ENCODE peak calls at places on chromosomes 13 and 19, in ten cellular contexts. K is brain microvascular endothelial cell; P is CD8-positive, alpha-beta memory T cell; O is transverse colon; R is iPS DF 6.9; U is AG04450; Y is body of pancreas; M is pancreas; B is ascending aorta; H is upper lobe of right lung. N is an unnamed sample.

GRCh38 chr19:7926021-7926726 is at the start of gene CTXN1:
- DNase-seq in B (no peak), H (peak), Y (peak), P (peak), U (no peak), K (no peak), O (peak), M (peak), R (no peak), N (peak)

GRCh38 chr19:8366121-8366581 is 2.2 kb downstream of the ANGPTL4 start:
- DNase-seq in H (no peak), R (no peak), Y (peak), B (no peak), U (no peak), M (no peak), O (no peak), K (no peak), P (no peak), N (peak)

GRCh38 chr13:55439450-55439849 is 1701.3 kb upstream of the PRR20A start:
- DNase-seq in R (no peak), P (no peak), Y (no peak), H (no peak), O (no peak), B (no peak), K (no peak), M (no peak), U (no peak), N (no peak)

GRCh38 chr19:46035986-46036744 is 4.6 kb downstream of the IGFL4 start:
- DNase-seq in M (no peak), P (no peak), R (no peak), K (no peak), B (no peak), O (no peak), H (no peak), Y (no peak), U (no peak), N (no peak)

GRCh38 chr13:44843403-44843802 is 145.9 kb downstream of the NUFIP1 start:
- DNase-seq in Y (no peak), B (no peak), P (no peak), K (peak), R (no peak), U (no peak), M (no peak), H (no peak), O (no peak), N (no peak)

GRCh38 chr19:8449830-8450229 is 5.1 kb downstream of the HNRNPM start:
- DNase-seq in R (no peak), Y (peak), H (no peak), M (no peak), U (no peak), K (no peak), O (no peak), B (no peak), P (no peak), N (no peak)

GRCh38 chr13:29589234-29589633 is 6.3 kb downstream of the SLC7A1 start:
- DNase-seq in B (no peak), O (no peak), U (no peak), M (no peak), Y (no peak), K (peak), H (no peak), P (no peak), R (no peak), N (no peak)

GRCh38 chr13:30052127-30052526 is 201.7 kb upstream of the UBL3 start:
- DNase-seq in O (no peak), R (no peak), Y (no peak), B (no peak), P (no peak), H (no peak), U (no peak), M (no peak), K (no peak), N (no peak)

GRCh38 chr19:10756791-10757190 is 38.9 kb downstream of the DNM2 start:
- DNase-seq in B (no peak), U (no peak), H (no peak), Y (no peak), M (no peak), P (no peak), R (no peak), K (no peak), O (no peak), N (no peak)

GRCh38 chr19:12478234-12478941 is 6.2 kb downstream of the ZNF709 start:
- DNase-seq in B (no peak), O (peak), M (no peak), H (no peak), K (no peak), Y (peak), P (no peak), R (no peak), U (no peak), N (no peak)

GRCh38 chr13:112764864-112765561 is 75.2 kb downstream of the ATP11A start:
- DNase-seq in P (no peak), O (no peak), Y (no peak), M (no peak), U (no peak), R (no peak), H (peak), K (no peak), B (no peak), N (no peak)

GRCh38 chr19:10010247-10010691 is at the start of gene COL5A3:
- DNase-seq in U (no peak), K (no peak), P (no peak), M (peak), Y (peak), H (peak), B (no peak), O (peak), R (no peak), N (peak)

GRCh38 chr13:93146584-93147292 is 79.9 kb upstream of the GPC6 start:
- DNase-seq in B (no peak), U (peak), H (no peak), P (no peak), M (no peak), Y (no peak), R (no peak), O (no peak), K (peak), N (no peak)

GRCh38 chr13:27952931-27953670 is 16.0 kb downstream of the CDX2 start:
- DNase-seq in M (peak), H (no peak), R (no peak), O (peak), P (no peak), U (no peak), K (no peak), B (no peak), Y (peak), N (no peak)

GRCh38 chr13:24271611-24272451 is 37.5 kb upstream of the C1QTNF9 start:
- DNase-seq in M (peak), R (no peak), P (peak), U (peak), H (peak), B (no peak), K (peak), O (peak), Y (peak), N (peak)

GRCh38 chr13:67146523-67147130 is 83.5 kb downstream of the PCDH9 start:
- DNase-seq in P (no peak), K (no peak), B (no peak), U (no peak), H (no peak), O (no peak), M (no peak), R (no peak), Y (no peak), N (no peak)
- H3K4me3 ChIP-seq in P (no peak), K (no peak), B (no peak), U (no peak), H (no peak), O (no peak), M (no peak), R (no peak), Y (no peak), N (peak)

GRCh38 chr13:113861433-113862030 is 2.3 kb downstream of the GAS6 start:
- DNase-seq in U (no peak), K (no peak), P (no peak), H (no peak), B (no peak), O (no peak), R (no peak), Y (no peak), M (no peak), N (peak)
- H3K27ac ChIP-seq in U (peak), K (no peak), P (no peak), H (peak), B (peak), O (peak), R (no peak), Y (peak), M (peak), N (no peak)

DNA sequence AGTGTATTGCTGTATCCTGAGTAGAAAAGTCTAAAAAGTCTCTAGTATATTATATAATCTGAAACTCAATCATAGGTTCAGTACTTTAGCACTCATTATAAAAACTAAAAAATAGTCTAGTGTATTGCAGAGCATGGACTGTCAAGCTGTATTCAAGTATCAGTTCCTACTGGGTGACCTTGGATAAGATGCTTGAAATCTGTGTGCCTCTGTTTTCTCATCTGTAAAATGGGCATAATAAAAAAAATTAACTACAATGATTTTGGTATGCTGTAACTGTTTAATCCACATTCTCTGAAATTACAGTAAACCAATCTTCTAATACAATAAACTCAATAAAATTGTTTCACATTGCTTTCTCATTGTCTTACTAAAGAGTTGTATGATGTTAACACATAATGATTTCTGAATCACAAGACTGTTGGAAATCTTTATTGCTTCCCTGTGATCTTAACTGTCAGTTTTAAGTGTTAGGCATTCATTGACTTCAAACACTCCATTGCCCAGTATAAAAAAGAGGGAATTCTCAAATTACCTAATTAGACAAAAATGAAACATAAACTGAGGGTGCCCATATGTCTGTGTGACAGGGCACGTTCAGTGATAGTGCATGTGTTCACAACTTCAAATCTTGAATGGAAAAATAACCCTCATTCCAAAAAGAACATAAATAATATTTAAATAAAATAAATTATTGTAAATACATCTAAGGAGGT is 2.2 kb downstream of the STARD13 start:
- DNase-seq in U (no peak), M (no peak), H (no peak), O (no peak), P (no peak), B (no peak), R (no peak), K (no peak), Y (no peak), N (no peak)
- H3K4me3 ChIP-seq in U (peak), M (no peak), H (peak), O (no peak), P (no peak), B (no peak), R (no peak), K (peak), Y (no peak), N (peak)

DNA sequence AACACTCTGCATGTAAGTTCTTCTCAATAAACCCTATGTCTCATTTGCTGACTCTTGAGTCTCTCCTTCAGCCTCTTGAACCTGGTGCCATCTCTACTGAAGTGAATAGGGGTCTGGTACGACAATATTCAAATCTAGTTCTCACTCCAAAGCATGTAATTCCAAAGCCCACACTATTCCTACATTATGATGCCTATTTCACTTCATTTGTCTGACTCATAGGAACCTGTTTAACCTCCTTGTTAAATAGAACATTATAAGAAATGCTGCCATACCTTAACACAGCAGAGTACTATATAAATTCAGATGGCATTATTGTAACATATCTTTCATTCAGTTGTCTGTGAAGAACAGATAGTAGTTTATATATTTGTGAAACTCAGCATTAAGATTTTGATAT is 67.1 kb downstream of the STARD13 start:
- DNase-seq in O (no peak), B (no peak), P (no peak), M (no peak), R (no peak), Y (no peak), H (no peak), U (no peak), K (no peak), N (no peak)
- H3K27ac ChIP-seq in O (peak), B (no peak), P (no peak), M (no peak), R (no peak), Y (no peak), H (no peak), U (no peak), K (peak), N (no peak)

GRCh38 chr13:91664036-91664435 is 265.6 kb downstream of the GPC5 start:
- DNase-seq in M (no peak), K (no peak), P (no peak), B (no peak), O (peak), R (no peak), U (no peak), Y (no peak), H (no peak), N (no peak)
- H3K4me3 ChIP-seq in M (no peak), K (no peak), P (no peak), B (no peak), O (no peak), R (no peak), U (no peak), Y (no peak), H (no peak), N (no peak)

GRCh38 chr19:40413291-40413994 is at the start of gene PRX:
- DNase-seq in P (no peak), U (no peak), Y (no peak), H (no peak), O (no peak), M (no peak), K (no peak), R (no peak), B (no peak), N (no peak)

GRCh38 chr19:40411958-40412499 is 1.1 kb downstream of the PRX start:
- DNase-seq in Y (no peak), O (no peak), H (no peak), M (no peak), R (no peak), U (no peak), P (no peak), K (no peak), B (no peak), N (peak)

GRCh38 chr19:40412866-40413265 is 312 bp downstream of the PRX start:
- DNase-seq in H (no peak), K (no peak), R (no peak), P (no peak), O (no peak), B (no peak), Y (no peak), M (no peak), U (no peak), N (no peak)

GRCh38 chr19:40410030-40410389 is 3.2 kb downstream of the PRX start:
- DNase-seq in R (no peak), K (no peak), Y (no peak), P (no peak), U (no peak), H (no peak), O (no peak), B (no peak), M (no peak), N (no peak)

GRCh38 chr19:40411125-40411842 is 1.9 kb downstream of the PRX start:
- DNase-seq in U (no peak), K (no peak), O (peak), P (no peak), R (no peak), B (no peak), M (no peak), H (no peak), Y (no peak), N (peak)
- H3K27ac ChIP-seq in U (no peak), K (no peak), O (peak), P (no peak), R (no peak), B (peak), M (no peak), H (peak), Y (no peak), N (peak)

DNA sequence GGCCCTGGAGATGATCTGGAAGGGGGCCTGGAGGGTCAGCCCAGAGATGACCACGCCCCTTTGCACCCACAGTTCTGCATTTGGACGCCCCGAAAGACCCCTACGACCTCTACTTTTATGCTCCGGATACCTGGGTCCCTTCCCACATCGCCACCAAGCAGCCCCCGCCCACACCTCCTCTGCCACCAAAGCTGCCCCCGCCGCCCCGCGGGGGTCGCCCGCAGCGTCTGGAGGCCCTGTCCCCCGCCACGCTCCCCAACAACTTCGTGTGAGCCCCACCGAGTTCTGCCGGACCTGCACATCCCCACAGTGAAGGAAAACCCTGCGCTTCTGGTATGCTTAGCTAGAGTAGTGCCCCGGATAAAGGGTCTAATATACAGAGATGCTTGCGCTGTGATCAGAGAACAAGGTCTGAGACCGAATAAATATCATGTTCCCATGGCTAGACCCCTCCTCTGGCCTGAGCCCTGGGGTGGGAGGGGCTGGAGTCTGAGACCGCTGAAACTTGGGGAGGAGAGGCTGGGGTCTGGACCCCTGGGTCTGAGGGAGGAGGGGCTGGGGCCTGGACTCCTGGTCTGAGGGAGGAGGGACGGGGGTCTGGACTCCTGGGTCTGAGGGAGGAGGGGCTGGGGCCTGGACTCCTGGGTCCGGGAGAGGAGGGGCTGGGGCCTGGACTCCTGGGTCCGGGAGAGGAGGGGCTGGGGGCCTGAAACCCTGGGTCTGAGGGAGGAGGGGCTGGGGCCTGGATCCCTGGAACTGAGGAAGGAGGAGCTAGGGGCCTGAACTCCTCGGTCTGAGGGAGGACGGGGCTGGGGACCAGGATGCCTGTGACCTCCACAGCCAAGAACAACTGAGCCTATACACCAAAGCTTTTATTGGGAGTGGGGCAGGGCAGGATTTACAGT is 3.6 kb downstream of the GFY start:
- DNase-seq in M (no peak), P (no peak), H (no peak), R (no peak), Y (no peak), K (no peak), U (no peak), B (no peak), O (no peak), N (no peak)
- H3K4me3 ChIP-seq in M (no peak), P (no peak), H (no peak), R (peak), Y (no peak), K (no peak), U (no peak), B (no peak), O (no peak), N (peak)

N was measured in right cardiac atrium.